ENCODE peak calls at places on chromosome 15, in eight cellular contexts. One of them, this sample, is unnamed.

GRCh38 chr15:66691727-66692126 is 10.3 kb upstream of the SMAD6 start:
- DNase-seq in GM12865: no peak
- DNase-seq in body of pancreas: no peak
- DNase-seq in osteocyte: no peak
- DNase-seq in Calu3: no peak
- DNase-seq in endothelial cell: no peak
- DNase-seq in fibroblast of the aortic adventitia: no peak
- DNase-seq in GM13976: no peak
- DNase-seq in this sample: no peak

GRCh38 chr15:87144775-87145174 is 1065.1 kb downstream of the AGBL1 start:
- DNase-seq in GM12865: no peak
- DNase-seq in body of pancreas: no peak
- DNase-seq in osteocyte: no peak
- DNase-seq in Calu3: no peak
- DNase-seq in endothelial cell: no peak
- DNase-seq in fibroblast of the aortic adventitia: peak
- DNase-seq in GM13976: no peak
- DNase-seq in this sample: peak

GRCh38 chr15:57216288-57216687 is 160.0 kb upstream of the CGNL1 start:
- DNase-seq in GM12865: no peak
- DNase-seq in body of pancreas: no peak
- DNase-seq in osteocyte: no peak
- DNase-seq in Calu3: no peak
- DNase-seq in endothelial cell: no peak
- DNase-seq in fibroblast of the aortic adventitia: peak
- DNase-seq in GM13976: no peak
- DNase-seq in this sample: peak

GRCh38 chr15:66786222-66786621 is 84.2 kb downstream of the SMAD6 start:
- DNase-seq in GM12865: no peak
- DNase-seq in body of pancreas: no peak
- DNase-seq in osteocyte: no peak
- DNase-seq in Calu3: no peak
- DNase-seq in endothelial cell: no peak
- DNase-seq in fibroblast of the aortic adventitia: no peak
- DNase-seq in GM13976: no peak
- DNase-seq in this sample: no peak

GRCh38 chr15:77064539-77065308 is 6.2 kb downstream of the TSPAN3 start:
- DNase-seq in GM12865: no peak
- DNase-seq in body of pancreas: no peak
- DNase-seq in osteocyte: no peak
- DNase-seq in Calu3: peak
- DNase-seq in endothelial cell: no peak
- DNase-seq in fibroblast of the aortic adventitia: no peak
- DNase-seq in GM13976: no peak
- DNase-seq in this sample: peak

GRCh38 chr15:100834731-100835130 is 44.9 kb upstream of the ALDH1A3 start:
- DNase-seq in GM12865: no peak
- DNase-seq in body of pancreas: no peak
- DNase-seq in osteocyte: no peak
- DNase-seq in Calu3: no peak
- DNase-seq in endothelial cell: no peak
- DNase-seq in fibroblast of the aortic adventitia: no peak
- DNase-seq in GM13976: no peak
- DNase-seq in this sample: no peak

GRCh38 chr15:67011620-67012005 is 53.8 kb upstream of the SMAD3 start:
- DNase-seq in GM12865: no peak
- DNase-seq in body of pancreas: no peak
- DNase-seq in osteocyte: no peak
- DNase-seq in Calu3: no peak
- DNase-seq in endothelial cell: no peak
- DNase-seq in fibroblast of the aortic adventitia: no peak
- DNase-seq in GM13976: no peak
- DNase-seq in this sample: no peak

GRCh38 chr15:89179966-89180875 is 41.2 kb downstream of the RLBP1 start:
- DNase-seq in GM12865: peak
- DNase-seq in body of pancreas: no peak
- DNase-seq in osteocyte: no peak
- DNase-seq in Calu3: no peak
- DNase-seq in endothelial cell: no peak
- DNase-seq in fibroblast of the aortic adventitia: peak
- DNase-seq in GM13976: peak
- DNase-seq in this sample: no peak

GRCh38 chr15:89127054-89127702 is 38.9 kb downstream of the ABHD2 start:
- DNase-seq in GM12865: peak
- DNase-seq in body of pancreas: peak
- DNase-seq in osteocyte: no peak
- DNase-seq in Calu3: no peak
- DNase-seq in endothelial cell: no peak
- DNase-seq in fibroblast of the aortic adventitia: peak
- DNase-seq in GM13976: no peak
- DNase-seq in this sample: peak

GRCh38 chr15:68365770-68366169 is 66.2 kb downstream of the ITGA11 start:
- DNase-seq in GM12865: no peak
- DNase-seq in body of pancreas: no peak
- DNase-seq in osteocyte: no peak
- DNase-seq in Calu3: no peak
- DNase-seq in endothelial cell: no peak
- DNase-seq in fibroblast of the aortic adventitia: no peak
- DNase-seq in GM13976: no peak
- DNase-seq in this sample: no peak

GRCh38 chr15:90046846-90047481 is 45.8 kb downstream of the ZNF710 start:
- DNase-seq in GM12865: peak
- DNase-seq in body of pancreas: peak
- DNase-seq in osteocyte: no peak
- DNase-seq in Calu3: peak
- DNase-seq in endothelial cell: no peak
- DNase-seq in fibroblast of the aortic adventitia: no peak
- DNase-seq in GM13976: peak
- DNase-seq in this sample: no peak

GRCh38 chr15:40564591-40565332 is at the start of gene CCDC32:
- DNase-seq in GM12865: peak
- DNase-seq in body of pancreas: peak
- DNase-seq in osteocyte: peak
- DNase-seq in Calu3: peak
- DNase-seq in endothelial cell: peak
- DNase-seq in fibroblast of the aortic adventitia: peak
- DNase-seq in GM13976: peak
- DNase-seq in this sample: peak

GRCh38 chr15:40565333-40566238 is 744 bp upstream of the CCDC32 start:
- DNase-seq in GM12865: no peak
- DNase-seq in body of pancreas: no peak
- DNase-seq in osteocyte: no peak
- DNase-seq in Calu3: peak
- DNase-seq in endothelial cell: no peak
- DNase-seq in fibroblast of the aortic adventitia: no peak
- DNase-seq in GM13976: no peak
- DNase-seq in this sample: no peak

GRCh38 chr15:40562691-40563090 is 2.2 kb downstream of the CCDC32 start:
- DNase-seq in GM12865: no peak
- DNase-seq in body of pancreas: no peak
- DNase-seq in osteocyte: no peak
- DNase-seq in Calu3: no peak
- DNase-seq in endothelial cell: no peak
- DNase-seq in fibroblast of the aortic adventitia: peak
- DNase-seq in GM13976: no peak
- DNase-seq in this sample: no peak

GRCh38 chr15:40569139-40569953 is at the start of gene RPUSD2:
- DNase-seq in GM12865: peak
- DNase-seq in body of pancreas: peak
- DNase-seq in osteocyte: peak
- DNase-seq in Calu3: peak
- DNase-seq in endothelial cell: peak
- DNase-seq in fibroblast of the aortic adventitia: peak
- DNase-seq in GM13976: peak
- DNase-seq in this sample: peak

GRCh38 chr15:40567111-40567510 is 2.0 kb upstream of the RPUSD2 start:
- DNase-seq in GM12865: no peak
- DNase-seq in body of pancreas: no peak
- DNase-seq in osteocyte: no peak
- DNase-seq in Calu3: no peak
- DNase-seq in endothelial cell: no peak
- DNase-seq in fibroblast of the aortic adventitia: peak
- DNase-seq in GM13976: no peak
- DNase-seq in this sample: peak
- TF ChIP-seq CTCF in GM12865: peak
- TF ChIP-seq CTCF in body of pancreas: no peak
- TF ChIP-seq CTCF in osteocyte: peak
- TF ChIP-seq CTCF in Calu3: no peak
- TF ChIP-seq CTCF in endothelial cell: no peak
- TF ChIP-seq CTCF in fibroblast of the aortic adventitia: peak
- TF ChIP-seq CTCF in GM13976: peak
- TF ChIP-seq CTCF in this sample: peak

DNA sequence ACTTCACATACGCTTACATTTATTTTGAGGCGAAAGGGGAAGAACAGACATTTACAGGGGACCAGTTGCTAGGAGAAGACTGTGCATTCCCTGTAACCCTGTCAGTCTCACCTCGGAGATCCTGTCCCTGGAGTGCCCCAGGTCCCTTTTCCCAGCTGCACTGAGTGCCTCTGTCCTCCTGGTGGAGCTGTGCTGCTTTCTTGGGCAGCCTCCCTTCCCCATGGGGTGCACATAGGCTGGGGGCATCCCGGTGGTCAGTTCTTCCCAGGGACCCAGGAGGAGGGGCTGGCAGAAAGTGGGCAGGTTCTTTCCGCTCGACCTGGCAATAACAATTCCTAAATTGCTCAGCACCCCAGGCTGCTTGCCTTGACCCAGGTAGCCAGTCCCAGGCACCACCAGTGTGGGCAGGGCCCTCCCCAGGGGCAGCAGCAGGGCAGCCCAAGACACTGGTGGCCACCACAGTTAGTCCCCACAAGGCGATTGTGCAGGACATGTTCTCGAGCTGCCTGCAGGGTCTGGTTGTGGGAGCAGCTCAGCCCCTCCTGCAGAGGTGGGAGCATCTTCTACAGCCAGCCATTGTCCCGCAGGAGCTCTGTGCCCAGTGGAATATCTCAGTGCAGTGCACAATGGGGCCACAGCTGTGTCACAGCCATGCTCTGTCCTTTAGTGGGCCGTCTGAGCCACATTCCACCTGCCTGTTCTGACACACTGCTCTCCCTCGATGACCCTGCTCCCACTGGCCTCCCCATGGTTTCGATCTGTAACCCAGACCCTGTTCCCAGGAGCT is 36.3 kb downstream of the APBA2 start:
- DNase-seq in GM12865: no peak
- DNase-seq in body of pancreas: no peak
- DNase-seq in osteocyte: no peak
- DNase-seq in Calu3: no peak
- DNase-seq in endothelial cell: no peak
- DNase-seq in fibroblast of the aortic adventitia: no peak
- DNase-seq in GM13976: no peak
- DNase-seq in this sample: no peak
- TF ChIP-seq CTCF in GM12865: no peak
- TF ChIP-seq CTCF in body of pancreas: no peak
- TF ChIP-seq CTCF in osteocyte: peak
- TF ChIP-seq CTCF in Calu3: no peak
- TF ChIP-seq CTCF in endothelial cell: no peak
- TF ChIP-seq CTCF in fibroblast of the aortic adventitia: no peak
- TF ChIP-seq CTCF in GM13976: no peak
- TF ChIP-seq CTCF in this sample: no peak

DNA sequence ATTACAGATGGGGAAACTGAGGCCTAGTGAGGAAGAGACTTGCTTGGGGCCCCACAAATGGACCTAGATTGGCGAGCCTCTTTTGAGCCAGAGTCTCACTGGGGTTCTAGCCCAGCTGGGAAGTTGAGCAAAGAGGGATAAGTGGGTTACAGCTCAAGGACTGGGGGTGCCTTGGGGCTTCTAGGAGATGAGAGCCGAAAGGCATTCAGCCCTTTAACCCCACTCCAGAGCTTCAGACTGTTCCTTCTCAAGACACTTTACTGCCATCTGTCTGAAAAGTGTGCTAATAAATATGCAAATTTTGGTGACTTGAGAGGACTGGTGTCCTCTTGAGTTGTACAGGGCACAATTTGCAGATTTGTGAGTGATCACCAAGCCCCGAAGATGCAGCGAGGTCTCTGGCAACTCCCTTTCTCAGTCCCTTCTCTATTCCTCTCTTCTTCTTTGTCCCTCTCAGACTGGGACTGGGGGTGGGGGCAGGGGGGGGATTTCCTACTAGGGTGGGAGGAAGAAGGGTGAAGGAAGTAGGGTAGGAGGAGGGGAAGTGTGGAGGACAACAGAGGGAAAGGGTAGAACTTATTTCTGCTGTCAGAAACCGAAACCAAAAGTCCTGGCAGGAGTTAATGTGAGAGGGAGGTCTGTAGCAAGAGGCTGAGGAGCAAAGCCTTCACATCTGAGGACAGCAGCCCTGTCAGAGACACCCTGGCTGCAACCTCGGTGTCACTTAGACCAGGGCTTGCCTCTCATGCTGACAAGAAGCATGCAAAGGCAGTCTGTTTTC is 16.2 kb upstream of the ANKDD1A start:
- DNase-seq in GM12865: peak
- DNase-seq in body of pancreas: no peak
- DNase-seq in osteocyte: no peak
- DNase-seq in Calu3: no peak
- DNase-seq in endothelial cell: no peak
- DNase-seq in fibroblast of the aortic adventitia: peak
- DNase-seq in GM13976: peak
- DNase-seq in this sample: no peak
- TF ChIP-seq CTCF in GM12865: no peak
- TF ChIP-seq CTCF in body of pancreas: no peak
- TF ChIP-seq CTCF in osteocyte: no peak
- TF ChIP-seq CTCF in Calu3: no peak
- TF ChIP-seq CTCF in endothelial cell: no peak
- TF ChIP-seq CTCF in fibroblast of the aortic adventitia: no peak
- TF ChIP-seq CTCF in GM13976: peak
- TF ChIP-seq CTCF in this sample: no peak

DNA sequence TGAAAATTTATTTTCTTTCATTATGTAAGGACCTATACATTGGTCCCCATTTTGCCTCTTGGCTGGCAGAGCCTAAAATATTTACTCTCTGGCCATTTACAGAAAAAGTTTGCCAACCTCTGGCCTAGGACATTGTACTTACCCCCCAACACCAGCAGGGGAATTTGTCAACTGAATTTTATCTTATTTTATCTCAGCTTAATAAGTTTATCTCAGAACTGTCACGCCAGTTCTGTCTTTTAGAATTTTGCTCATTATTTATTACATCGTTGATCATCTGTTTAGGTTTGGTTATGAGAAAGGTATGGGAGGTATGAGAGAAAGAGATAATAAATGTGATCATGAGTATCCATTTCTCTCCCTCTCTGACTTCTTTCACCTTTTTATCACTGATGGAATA is 38.3 kb downstream of the CHD2 start:
- DNase-seq in GM12865: no peak
- DNase-seq in body of pancreas: no peak
- DNase-seq in osteocyte: no peak
- DNase-seq in Calu3: no peak
- DNase-seq in endothelial cell: no peak
- DNase-seq in fibroblast of the aortic adventitia: no peak
- DNase-seq in GM13976: no peak
- DNase-seq in this sample: no peak
- TF ChIP-seq CTCF in GM12865: peak
- TF ChIP-seq CTCF in body of pancreas: no peak
- TF ChIP-seq CTCF in osteocyte: peak
- TF ChIP-seq CTCF in Calu3: peak
- TF ChIP-seq CTCF in endothelial cell: peak
- TF ChIP-seq CTCF in fibroblast of the aortic adventitia: peak
- TF ChIP-seq CTCF in GM13976: no peak
- TF ChIP-seq CTCF in this sample: peak